ENCODE peak calls at places on chromosomes 7 and 10, in seven cellular contexts. O is SK-N-SH, U is H1, T is HCT116, Z is K562, B is GM12878, W is HepG2. I is an unnamed sample.

GRCh38 chr10:75528392-75528791 is 97.0 kb downstream of the LRMDA start:
- DNase-seq in O (no peak), U (no peak), T (no peak), Z (no peak), B (no peak), W (no peak), I (no peak)

GRCh38 chr10:6174201-6174874 is 28.4 kb upstream of the PFKFB3 start:
- DNase-seq in O (no peak), U (no peak), T (no peak), Z (no peak), B (no peak), W (no peak), I (no peak)

GRCh38 chr10:97128851-97129186 is 56.9 kb downstream of the SLIT1 start:
- DNase-seq in O (no peak), U (no peak), T (no peak), Z (no peak), B (no peak), W (no peak), I (no peak)

GRCh38 chr7:76074972-76075370 is 27.1 kb downstream of the MDH2 start:
- DNase-seq in O (no peak), U (no peak), T (no peak), Z (no peak), B (no peak), W (no peak), I (no peak)

GRCh38 chr7:91731962-91732361 is 148.5 kb downstream of the MTERF1 start:
- DNase-seq in O (no peak), U (no peak), T (no peak), Z (no peak), B (no peak), W (no peak), I (no peak)

GRCh38 chr7:9937944-9938631 is 1035.6 kb upstream of the PHF14 start:
- DNase-seq in O (no peak), U (no peak), T (no peak), Z (no peak), B (no peak), W (no peak), I (peak; percentile 8)

GRCh38 chr10:70302292-70302691 is 18.5 kb upstream of the NPFFR1 start:
- DNase-seq in O (no peak), U (no peak), T (no peak), Z (no peak), B (no peak), W (no peak), I (no peak)

GRCh38 chr7:148535227-148535626 is 55.3 kb upstream of the C7orf33 start:
- DNase-seq in O (peak; percentile 55), U (no peak), T (no peak), Z (peak; percentile 29), B (no peak), W (no peak), I (no peak)

GRCh38 chr10:30821269-30821993 is 191.9 kb upstream of the LYZL2 start:
- DNase-seq in O (no peak), U (no peak), T (no peak), Z (peak; percentile 47), B (no peak), W (no peak), I (no peak)

GRCh38 chr7:115906690-115907089 is 123.9 kb downstream of the TFEC start:
- DNase-seq in O (no peak), U (no peak), T (no peak), Z (no peak), B (no peak), W (no peak), I (no peak)

GRCh38 chr10:29862926-29863614 is 196.3 kb downstream of the JCAD start:
- DNase-seq in O (no peak), U (no peak), T (peak; percentile 75), Z (no peak), B (no peak), W (no peak), I (peak; percentile 8)

GRCh38 chr7:107309296-107309695 is 140.5 kb downstream of the HBP1 start:
- DNase-seq in O (no peak), U (no peak), T (no peak), Z (peak; percentile 72), B (no peak), W (no peak), I (no peak)

GRCh38 chr7:102106625-102107024 is 180.0 kb upstream of the SH2B2 start:
- DNase-seq in O (no peak), U (peak; percentile 32), T (no peak), Z (no peak), B (no peak), W (no peak), I (no peak)

GRCh38 chr7:108284349-108285017 is 154.3 kb upstream of the LAMB4 start:
- DNase-seq in O (no peak), U (no peak), T (no peak), Z (no peak), B (no peak), W (no peak), I (no peak)

GRCh38 chr7:75951506-75951905 is 36.6 kb downstream of the POR start:
- DNase-seq in O (peak; percentile 54), U (no peak), T (no peak), Z (no peak), B (no peak), W (peak; percentile 33), I (no peak)

GRCh38 chr10:107022600-107023354 is 141.7 kb downstream of the SORCS1 start:
- DNase-seq in O (peak; percentile 76), U (no peak), T (no peak), Z (peak; percentile 80), B (no peak), W (no peak), I (no peak)

GRCh38 chr7:30353532-30353931 is 69.1 kb downstream of the ZNRF2 start:
- DNase-seq in O (no peak), U (no peak), T (no peak), Z (no peak), B (no peak), W (no peak), I (no peak)

GRCh38 chr7:43302211-43302711 is 189.8 kb downstream of the HECW1 start:
- DNase-seq in O (no peak), U (no peak), T (no peak), Z (no peak), B (no peak), W (peak; percentile 29), I (no peak)

DNA sequence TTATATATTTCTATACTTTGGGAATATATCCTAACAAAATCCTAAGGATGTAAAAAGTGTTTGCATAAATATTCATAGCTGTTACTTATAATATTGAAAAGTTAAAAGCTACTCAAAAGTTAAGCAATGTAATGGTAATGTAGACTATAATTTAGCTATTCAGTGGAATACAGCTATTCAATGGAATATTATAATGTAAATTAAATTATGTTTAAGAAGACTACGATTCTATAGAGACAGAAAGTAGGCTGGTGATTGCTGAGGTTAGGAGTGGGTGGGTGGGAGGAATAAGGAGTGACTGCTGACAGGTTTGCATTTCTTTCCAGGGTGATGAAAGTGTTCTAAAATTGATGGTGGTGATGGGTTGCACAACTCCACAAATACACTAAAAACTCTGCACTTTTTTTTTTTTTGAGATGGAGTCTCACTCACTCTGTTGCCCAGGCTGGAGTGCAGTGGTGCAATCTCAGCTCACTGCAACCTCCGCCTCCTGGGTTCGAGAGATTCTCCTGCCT is 21.5 kb downstream of the DENND2A start:
- DNase-seq in O (no peak), U (no peak), T (no peak), Z (no peak), B (no peak), W (no peak), I (no peak)
- H3K4me1 ChIP-seq in O (peaks cover 2% of the 10 kb centered on the region), U (no peaks in the 10 kb centered on the region), T (peaks cover under 1% of the 10 kb centered on the region), Z (no peaks in the 10 kb centered on the region), B (no peaks in the 10 kb centered on the region), W (no peaks in the 10 kb centered on the region), I (no peaks in the 10 kb centered on the region)

GRCh38 chr10:101002456-101002855 is 2.8 kb downstream of the LZTS2 start:
- DNase-seq in O (no peak), U (no peak), T (no peak), Z (no peak), B (no peak), W (no peak), I (no peak)

GRCh38 chr10:100999742-101000601 is at the start of gene LZTS2:
- DNase-seq in O (peak; percentile 93), U (peak; percentile 63), T (no peak), Z (peak; percentile 78), B (no peak), W (no peak), I (no peak)

GRCh38 chr10:101000602-101000991 is 989 bp downstream of the LZTS2 start:
- DNase-seq in O (no peak), U (no peak), T (no peak), Z (no peak), B (no peak), W (no peak), I (no peak)

GRCh38 chr10:100998991-100999741 is 442 bp upstream of the LZTS2 start:
- DNase-seq in O (peak; percentile 93), U (peak; percentile 87), T (no peak), Z (peak; percentile 82), B (no peak), W (peak; percentile 45), I (no peak)

DNA sequence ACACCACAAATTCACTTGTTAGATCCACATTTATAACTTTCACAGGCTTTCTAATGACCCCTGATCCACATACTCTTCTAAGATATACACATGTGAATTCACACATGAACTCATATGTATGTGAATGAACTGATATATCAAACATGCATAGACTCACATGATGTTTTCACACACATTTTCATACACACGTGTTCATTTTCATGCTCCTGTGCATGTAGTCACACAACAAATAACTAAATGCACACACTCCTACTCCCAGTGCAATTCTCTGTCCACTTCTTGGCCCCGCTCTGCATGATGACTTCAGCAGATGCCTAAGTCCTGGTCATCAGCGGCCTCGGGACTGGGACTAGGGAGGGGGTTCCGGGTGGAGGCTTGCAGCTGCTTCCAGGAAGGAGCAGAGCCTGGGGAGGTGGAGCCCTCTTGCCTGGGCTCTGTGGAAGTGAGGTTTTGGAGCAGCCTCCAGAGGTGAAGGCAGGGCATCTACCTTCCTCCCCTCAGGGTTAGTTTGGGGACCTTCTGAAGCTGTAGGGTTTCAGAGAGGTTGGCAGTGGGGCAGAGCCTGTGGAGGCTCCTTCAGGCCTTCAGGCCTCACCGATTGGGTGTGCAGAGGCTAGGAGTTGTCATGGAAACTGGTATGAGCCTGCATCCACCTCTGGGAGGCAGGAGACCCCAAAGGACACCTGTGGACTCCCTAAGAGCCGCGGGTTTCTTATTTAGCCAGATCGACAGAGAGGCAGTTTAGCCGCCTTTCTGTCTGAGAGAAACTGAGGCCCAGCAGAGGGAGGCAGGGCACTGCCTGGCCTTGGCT is 1.8 kb downstream of the LZTS2 start:
- DNase-seq in O (peak; percentile 68), U (no peak), T (no peak), Z (peak; percentile 37), B (no peak), W (no peak), I (no peak)
- H3K4me3 ChIP-seq in O (peak overlapping the region; percentile 99), U (no peak overlapping the region), T (no peak overlapping the region), Z (peak overlapping the region; percentile 76), B (no peak overlapping the region), W (no peak overlapping the region), I (no peak overlapping the region)

DNA sequence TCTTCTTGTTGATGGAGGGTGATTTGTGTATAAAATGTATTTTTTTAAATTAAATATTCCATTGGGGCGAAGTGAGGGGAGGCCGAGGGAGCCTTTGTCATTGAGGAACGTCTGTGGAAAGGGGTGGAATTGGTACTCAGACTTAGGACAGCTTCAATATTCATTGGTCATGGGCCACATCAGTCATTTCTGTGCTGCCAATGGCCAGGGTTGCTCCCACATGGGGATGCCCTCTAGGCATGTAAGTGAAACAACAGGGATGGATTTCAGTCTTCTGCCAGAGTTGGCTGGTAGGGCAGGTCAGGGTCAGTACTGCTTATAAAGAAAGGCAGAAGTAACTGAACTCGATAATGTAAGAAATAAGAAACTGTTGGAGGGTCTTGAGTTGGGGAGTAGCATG is 47.2 kb downstream of the NEURL1 start:
- DNase-seq in O (peak; percentile 19), U (no peak), T (no peak), Z (no peak), B (no peak), W (no peak), I (no peak)
- TF ChIP-seq SIN3A in O (no peak), U (no peak), T (no peak), Z (no peak), B (no peak), W (no peak), I (no peak)

GRCh38 chr10:17518338-17518737 is 63.9 kb upstream of the ST8SIA6 start:
- DNase-seq in O (no peak), U (no peak), T (no peak), Z (no peak), B (no peak), W (no peak), I (no peak)
- H3K4me1 ChIP-seq in O (no peaks in the 10 kb centered on the region), U (no peaks in the 10 kb centered on the region), T (peaks cover 11% of the 10 kb centered on the region), Z (no peaks in the 10 kb centered on the region), B (no peaks in the 10 kb centered on the region), W (peaks cover 3% of the 10 kb centered on the region), I (peaks cover 2% of the 10 kb centered on the region)